ENCODE peak calls at places on chromosomes 6 and 20, in six cellular contexts. One of them, this sample, is unnamed.
A peak's percentile ranks its signal among the peaks of the same experiment; 100 is the strongest.

GRCh38 chr20:13788167-13788834 is 3.5 kb downstream of the NDUFAF5 start:
- DNase-seq in lower lobe of right lung: no peak
- DNase-seq in spleen: no peak
- DNase-seq in right cardiac atrium: no peak
- DNase-seq in CD4-positive, CD25-positive, alpha-beta regulatory T cell: peak; percentile 69
- DNase-seq in trophoblast cell: peak; percentile 42
- DNase-seq in this sample: no peak

GRCh38 chr20:53834749-53835148 is 235.6 kb downstream of the BCAS1 start:
- DNase-seq in lower lobe of right lung: no peak
- DNase-seq in trophoblast cell: no peak
- DNase-seq in spleen: no peak
- DNase-seq in CD4-positive, CD25-positive, alpha-beta regulatory T cell: no peak
- DNase-seq in right cardiac atrium: no peak
- DNase-seq in this sample: no peak

GRCh38 chr6:138115877-138116660 is 8.8 kb upstream of the PERP start:
- DNase-seq in trophoblast cell: peak; percentile 93
- DNase-seq in right cardiac atrium: peak; percentile 36
- DNase-seq in lower lobe of right lung: peak; percentile 60
- DNase-seq in CD4-positive, CD25-positive, alpha-beta regulatory T cell: peak; percentile 79
- DNase-seq in spleen: peak; percentile 83
- DNase-seq in this sample: no peak

GRCh38 chr6:41729624-41730023 is 5.8 kb downstream of the TFEB start:
- DNase-seq in lower lobe of right lung: peak; percentile 24
- DNase-seq in spleen: peak; percentile 63
- DNase-seq in right cardiac atrium: no peak
- DNase-seq in CD4-positive, CD25-positive, alpha-beta regulatory T cell: no peak
- DNase-seq in trophoblast cell: no peak
- DNase-seq in this sample: no peak

GRCh38 chr6:37137201-37137880 is 32.6 kb upstream of the PIM1 start:
- DNase-seq in trophoblast cell: peak; percentile 87
- DNase-seq in right cardiac atrium: no peak
- DNase-seq in spleen: no peak
- DNase-seq in CD4-positive, CD25-positive, alpha-beta regulatory T cell: no peak
- DNase-seq in lower lobe of right lung: no peak
- DNase-seq in this sample: peak; percentile 37

GRCh38 chr6:41984623-41985022 is 43.0 kb upstream of the CCND3 start:
- DNase-seq in trophoblast cell: no peak
- DNase-seq in spleen: no peak
- DNase-seq in lower lobe of right lung: no peak
- DNase-seq in CD4-positive, CD25-positive, alpha-beta regulatory T cell: no peak
- DNase-seq in right cardiac atrium: no peak
- DNase-seq in this sample: no peak

GRCh38 chr20:24584538-24585356 is 115.3 kb downstream of the SYNDIG1 start:
- DNase-seq in trophoblast cell: no peak
- DNase-seq in lower lobe of right lung: no peak
- DNase-seq in spleen: no peak
- DNase-seq in CD4-positive, CD25-positive, alpha-beta regulatory T cell: no peak
- DNase-seq in right cardiac atrium: peak; percentile 35
- DNase-seq in this sample: no peak

GRCh38 chr6:48912503-48912902 is 550.5 kb downstream of the MMUT start:
- DNase-seq in trophoblast cell: no peak
- DNase-seq in right cardiac atrium: no peak
- DNase-seq in lower lobe of right lung: no peak
- DNase-seq in spleen: no peak
- DNase-seq in CD4-positive, CD25-positive, alpha-beta regulatory T cell: no peak
- DNase-seq in this sample: no peak

GRCh38 chr6:132404736-132405135 is 3.5 kb upstream of the MOXD1 start:
- DNase-seq in trophoblast cell: no peak
- DNase-seq in right cardiac atrium: no peak
- DNase-seq in CD4-positive, CD25-positive, alpha-beta regulatory T cell: no peak
- DNase-seq in spleen: no peak
- DNase-seq in lower lobe of right lung: no peak
- DNase-seq in this sample: no peak

GRCh38 chr20:23123886-23124285 is 37.8 kb upstream of the CD93 start:
- DNase-seq in right cardiac atrium: no peak
- DNase-seq in trophoblast cell: no peak
- DNase-seq in lower lobe of right lung: no peak
- DNase-seq in CD4-positive, CD25-positive, alpha-beta regulatory T cell: no peak
- DNase-seq in spleen: no peak
- DNase-seq in this sample: no peak

GRCh38 chr6:24919404-24919892 is 16.3 kb downstream of the RIPOR2 start:
- DNase-seq in lower lobe of right lung: no peak
- DNase-seq in CD4-positive, CD25-positive, alpha-beta regulatory T cell: no peak
- DNase-seq in spleen: no peak
- DNase-seq in right cardiac atrium: no peak
- DNase-seq in trophoblast cell: no peak
- DNase-seq in this sample: no peak

GRCh38 chr6:26120807-26121140 is 33.5 kb downstream of the HFE start:
- DNase-seq in CD4-positive, CD25-positive, alpha-beta regulatory T cell: no peak
- DNase-seq in spleen: no peak
- DNase-seq in lower lobe of right lung: no peak
- DNase-seq in right cardiac atrium: no peak
- DNase-seq in trophoblast cell: no peak
- DNase-seq in this sample: no peak

GRCh38 chr6:50724381-50725124 is 11.2 kb downstream of the TFAP2D start:
- DNase-seq in trophoblast cell: no peak
- DNase-seq in lower lobe of right lung: no peak
- DNase-seq in spleen: no peak
- DNase-seq in right cardiac atrium: no peak
- DNase-seq in CD4-positive, CD25-positive, alpha-beta regulatory T cell: peak; percentile 14
- DNase-seq in this sample: no peak

GRCh38 chr6:73452107-73452461 is at the start of gene CGAS:
- DNase-seq in spleen: peak; percentile 96
- DNase-seq in trophoblast cell: peak; percentile 38
- DNase-seq in right cardiac atrium: peak; percentile 84
- DNase-seq in CD4-positive, CD25-positive, alpha-beta regulatory T cell: peak; percentile 84
- DNase-seq in lower lobe of right lung: peak; percentile 90
- DNase-seq in this sample: peak; percentile 70

GRCh38 chr6:162200945-162201692 is 526.4 kb downstream of the PRKN start:
- DNase-seq in spleen: no peak
- DNase-seq in right cardiac atrium: no peak
- DNase-seq in trophoblast cell: no peak
- DNase-seq in CD4-positive, CD25-positive, alpha-beta regulatory T cell: no peak
- DNase-seq in lower lobe of right lung: no peak
- DNase-seq in this sample: no peak

GRCh38 chr6:100780648-100781047 is 100.5 kb downstream of the ASCC3 start:
- DNase-seq in CD4-positive, CD25-positive, alpha-beta regulatory T cell: no peak
- DNase-seq in lower lobe of right lung: no peak
- DNase-seq in spleen: no peak
- DNase-seq in right cardiac atrium: no peak
- DNase-seq in trophoblast cell: no peak
- DNase-seq in this sample: no peak

GRCh38 chr6:85421963-85422362 is 27.9 kb upstream of the NT5E start:
- DNase-seq in CD4-positive, CD25-positive, alpha-beta regulatory T cell: no peak
- DNase-seq in trophoblast cell: peak; percentile 63
- DNase-seq in right cardiac atrium: no peak
- DNase-seq in spleen: no peak
- DNase-seq in lower lobe of right lung: no peak
- DNase-seq in this sample: no peak

GRCh38 chr20:38321959-38322598 is 18.1 kb downstream of the BPI start:
- DNase-seq in CD4-positive, CD25-positive, alpha-beta regulatory T cell: peak; percentile 5
- DNase-seq in lower lobe of right lung: no peak
- DNase-seq in right cardiac atrium: peak; percentile 53
- DNase-seq in trophoblast cell: peak; percentile 13
- DNase-seq in spleen: no peak
- DNase-seq in this sample: no peak

GRCh38 chr6:109447878-109448555 is 7.5 kb downstream of the SMPD2 start:
- DNase-seq in right cardiac atrium: no peak
- DNase-seq in CD4-positive, CD25-positive, alpha-beta regulatory T cell: no peak
- DNase-seq in lower lobe of right lung: no peak
- DNase-seq in spleen: no peak
- DNase-seq in trophoblast cell: no peak
- DNase-seq in this sample: no peak

GRCh38 chr20:63777614-63778013 is 38.0 kb downstream of the SLC2A4RG start:
- DNase-seq in lower lobe of right lung: no peak
- DNase-seq in CD4-positive, CD25-positive, alpha-beta regulatory T cell: no peak
- DNase-seq in trophoblast cell: no peak
- DNase-seq in right cardiac atrium: no peak
- DNase-seq in spleen: no peak
- DNase-seq in this sample: no peak

GRCh38 chr20:49446808-49447207 is 35.7 kb downstream of the KCNB1 start:
- DNase-seq in lower lobe of right lung: peak; percentile 59
- DNase-seq in trophoblast cell: no peak
- DNase-seq in CD4-positive, CD25-positive, alpha-beta regulatory T cell: no peak
- DNase-seq in spleen: no peak
- DNase-seq in right cardiac atrium: peak; percentile 91
- DNase-seq in this sample: no peak

GRCh38 chr6:126094411-126094810 is 108.1 kb downstream of the TRMT11 start:
- DNase-seq in CD4-positive, CD25-positive, alpha-beta regulatory T cell: no peak
- DNase-seq in right cardiac atrium: no peak
- DNase-seq in spleen: no peak
- DNase-seq in lower lobe of right lung: no peak
- DNase-seq in trophoblast cell: peak; percentile 5
- DNase-seq in this sample: no peak

GRCh38 chr6:111162504-111162903 is 75.2 kb downstream of the SLC16A10 start:
- DNase-seq in CD4-positive, CD25-positive, alpha-beta regulatory T cell: no peak
- DNase-seq in trophoblast cell: no peak
- DNase-seq in spleen: no peak
- DNase-seq in right cardiac atrium: no peak
- DNase-seq in lower lobe of right lung: no peak
- DNase-seq in this sample: no peak

GRCh38 chr6:157981132-157981394 is 600 bp upstream of the SYNJ2 start:
- DNase-seq in lower lobe of right lung: no peak
- DNase-seq in trophoblast cell: no peak
- DNase-seq in right cardiac atrium: peak; percentile 34
- DNase-seq in CD4-positive, CD25-positive, alpha-beta regulatory T cell: no peak
- DNase-seq in spleen: no peak
- DNase-seq in this sample: no peak
- H3K27ac ChIP-seq in lower lobe of right lung: peak overlapping the region; percentile 56
- H3K27ac ChIP-seq in trophoblast cell: peak overlapping the region; percentile 20
- H3K27ac ChIP-seq in right cardiac atrium: no peak overlapping the region
- H3K27ac ChIP-seq in CD4-positive, CD25-positive, alpha-beta regulatory T cell: peak overlapping the region; percentile 47
- H3K27ac ChIP-seq in spleen: no peak overlapping the region
- H3K27ac ChIP-seq in this sample: peak overlapping the region; percentile 73

DNA sequence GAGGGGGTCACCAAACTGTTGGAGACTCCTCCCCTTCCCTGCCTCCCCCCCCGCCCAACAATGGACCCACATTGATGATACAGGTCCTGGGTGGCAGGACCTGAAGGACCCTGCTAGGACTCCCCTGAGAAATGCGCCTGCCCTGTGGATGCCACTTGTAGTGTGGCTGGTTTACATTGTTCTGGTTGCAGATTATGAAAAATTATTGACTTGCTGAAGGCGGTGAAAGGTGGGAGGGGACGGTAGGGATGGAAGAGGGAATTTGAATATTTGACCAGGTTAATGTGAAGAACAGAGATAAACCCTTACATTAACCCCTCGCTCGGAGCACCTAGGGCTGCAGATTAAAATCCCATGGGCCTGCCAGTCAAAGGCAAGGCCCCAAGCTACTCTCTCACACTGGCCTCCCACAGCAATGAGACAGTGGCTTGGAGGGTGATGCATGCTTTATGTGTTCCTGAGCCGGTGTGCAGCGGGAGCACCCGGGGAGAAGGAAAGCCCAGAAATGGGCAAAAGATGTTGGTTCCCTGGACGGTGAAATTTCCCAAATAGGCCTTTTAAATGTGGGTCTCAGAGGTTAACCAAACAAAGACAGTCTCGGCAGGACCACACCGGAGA is 2.4 kb downstream of the FOXF2 start:
- DNase-seq in lower lobe of right lung: no peak
- DNase-seq in right cardiac atrium: no peak
- DNase-seq in CD4-positive, CD25-positive, alpha-beta regulatory T cell: no peak
- DNase-seq in trophoblast cell: no peak
- DNase-seq in spleen: peak; percentile 37
- DNase-seq in this sample: no peak
- H3K4me3 ChIP-seq in lower lobe of right lung: peak overlapping the region; percentile 55
- H3K4me3 ChIP-seq in right cardiac atrium: no peak overlapping the region
- H3K4me3 ChIP-seq in CD4-positive, CD25-positive, alpha-beta regulatory T cell: no peak overlapping the region
- H3K4me3 ChIP-seq in trophoblast cell: no peak overlapping the region
- H3K4me3 ChIP-seq in spleen: no peak overlapping the region
- H3K4me3 ChIP-seq in this sample: no peak overlapping the region

DNA sequence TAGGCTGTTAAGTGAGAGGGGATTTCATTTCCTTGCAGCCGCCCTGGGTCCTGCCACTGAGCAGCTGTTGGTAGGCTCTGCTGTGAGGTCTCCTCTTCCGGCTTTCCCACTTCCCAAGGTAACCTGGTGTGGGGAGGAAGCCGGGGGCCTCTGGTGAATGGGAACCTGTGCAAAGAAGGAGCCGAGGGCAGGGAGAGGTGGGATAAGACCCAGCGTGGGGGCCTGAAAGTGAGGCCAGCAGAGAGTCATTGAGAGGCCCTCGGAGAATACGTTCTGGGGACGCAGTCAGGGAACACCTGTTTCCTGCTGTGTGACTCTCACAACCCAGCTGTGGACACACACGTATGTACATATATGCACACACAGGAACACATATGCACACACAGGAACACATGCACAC is 100.6 kb downstream of the CDH26 start:
- DNase-seq in trophoblast cell: no peak
- DNase-seq in right cardiac atrium: no peak
- DNase-seq in CD4-positive, CD25-positive, alpha-beta regulatory T cell: no peak
- DNase-seq in spleen: no peak
- DNase-seq in lower lobe of right lung: no peak
- DNase-seq in this sample: no peak
- H3K27ac ChIP-seq in trophoblast cell: no peak overlapping the region
- H3K27ac ChIP-seq in right cardiac atrium: no peak overlapping the region
- H3K27ac ChIP-seq in CD4-positive, CD25-positive, alpha-beta regulatory T cell: peak overlapping the region; percentile 45
- H3K27ac ChIP-seq in spleen: peak overlapping the region; percentile 39
- H3K27ac ChIP-seq in lower lobe of right lung: peak overlapping the region; percentile 70
- H3K27ac ChIP-seq in this sample: peak overlapping the region; percentile 22

DNA sequence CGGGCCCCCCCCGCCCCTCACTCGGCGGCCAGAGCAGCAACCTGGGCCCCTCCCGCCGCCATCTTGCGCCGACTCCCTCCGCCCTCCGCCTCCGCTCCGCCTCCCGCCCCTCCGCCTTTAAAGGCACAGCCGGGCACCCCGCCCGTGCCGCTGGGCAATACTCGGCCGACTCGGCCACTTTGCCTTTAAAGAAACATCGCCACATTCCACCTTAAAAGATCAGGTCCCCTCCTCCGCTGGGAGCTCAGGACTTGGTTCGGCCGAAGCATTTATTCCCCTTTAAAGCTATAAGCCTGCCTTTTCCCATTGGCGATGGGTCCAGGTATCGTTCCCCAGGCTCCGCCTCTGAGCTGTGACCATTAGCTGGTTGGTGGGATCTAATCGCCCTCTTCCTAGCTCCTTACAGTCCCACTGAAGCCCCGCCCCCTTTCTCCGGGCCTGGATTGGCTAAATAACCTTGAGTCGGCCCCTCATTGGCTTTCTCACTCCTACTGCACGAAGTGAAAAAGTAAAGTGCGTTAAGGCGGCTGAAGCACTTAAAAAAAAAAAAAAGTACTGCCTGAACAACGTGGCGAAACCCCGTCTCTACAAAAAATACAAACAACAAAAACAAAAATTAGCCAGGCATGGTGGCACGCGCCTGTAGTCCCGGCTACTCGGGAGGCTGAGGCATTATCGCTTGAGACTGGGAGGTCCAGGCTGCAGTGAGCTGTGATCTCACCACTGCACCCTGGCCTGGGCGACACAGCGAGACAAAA is at the start of gene ZBTB22:
- DNase-seq in right cardiac atrium: peak; percentile 99
- DNase-seq in trophoblast cell: peak; percentile 99
- DNase-seq in spleen: peak; percentile 99
- DNase-seq in CD4-positive, CD25-positive, alpha-beta regulatory T cell: peak; percentile 98
- DNase-seq in lower lobe of right lung: peak; percentile 100
- DNase-seq in this sample: peak; percentile 93
- H3K4me3 ChIP-seq in right cardiac atrium: peak within 1 kb of the TSS; percentile 88
- H3K4me3 ChIP-seq in trophoblast cell: peak within 1 kb of the TSS; percentile 73
- H3K4me3 ChIP-seq in spleen: peak within 1 kb of the TSS; percentile 69
- H3K4me3 ChIP-seq in CD4-positive, CD25-positive, alpha-beta regulatory T cell: peak within 1 kb of the TSS; percentile 96
- H3K4me3 ChIP-seq in lower lobe of right lung: peak within 1 kb of the TSS; percentile 64
- H3K4me3 ChIP-seq in this sample: peak within 1 kb of the TSS; percentile 75

GRCh38 chr6:3665608-3666007 is 85.9 kb downstream of the PXDC1 start:
- DNase-seq in trophoblast cell: no peak
- DNase-seq in right cardiac atrium: no peak
- DNase-seq in CD4-positive, CD25-positive, alpha-beta regulatory T cell: no peak
- DNase-seq in lower lobe of right lung: no peak
- DNase-seq in spleen: no peak
- DNase-seq in this sample: no peak
- H3K27ac ChIP-seq in trophoblast cell: peak overlapping the region; percentile 95
- H3K27ac ChIP-seq in right cardiac atrium: no peak overlapping the region
- H3K27ac ChIP-seq in CD4-positive, CD25-positive, alpha-beta regulatory T cell: no peak overlapping the region
- H3K27ac ChIP-seq in lower lobe of right lung: no peak overlapping the region
- H3K27ac ChIP-seq in spleen: no peak overlapping the region
- H3K27ac ChIP-seq in this sample: no peak overlapping the region